ENCODE peak calls at places on chromosomes 12 and 14, in four cellular contexts. R, A, T and M are unnamed samples.

GRCh38 chr14:33062881-33063280 is 124.2 kb downstream of the NPAS3 start:
- DNase-seq in R (no peak), A (no peak), T (no peak), M (no peak)

GRCh38 chr12:8956772-8957171 is 7.3 kb upstream of the M6PR start:
- DNase-seq in R (no peak), A (no peak), T (no peak), M (no peak)

GRCh38 chr12:60872219-60872618 is 1276.4 kb downstream of the SLC16A7 start:
- DNase-seq in R (peak), A (no peak), T (no peak), M (no peak)

GRCh38 chr12:53286448-53286847 is 8.9 kb upstream of the PFDN5 start:
- DNase-seq in R (no peak), A (no peak), T (no peak), M (no peak)

GRCh38 chr12:48128800-48129199 is 9.6 kb downstream of the PFKM start:
- DNase-seq in R (no peak), A (no peak), T (no peak), M (no peak)

GRCh38 chr14:92993302-92993701 is 70.4 kb downstream of the CHGA start:
- DNase-seq in R (no peak), A (peak), T (no peak), M (no peak)

GRCh38 chr12:9143137-9143536 is 27.4 kb upstream of the A2M start:
- DNase-seq in R (no peak), A (no peak), T (no peak), M (no peak)

GRCh38 chr12:95283371-95283770 is 65.8 kb downstream of the VEZT start:
- DNase-seq in R (no peak), A (no peak), T (no peak), M (no peak)

GRCh38 chr14:60649815-60650381 is 621 bp upstream of the SIX1 start:
- DNase-seq in R (no peak), A (no peak), T (no peak), M (no peak)

GRCh38 chr12:2402180-2402579 is 349.4 kb downstream of the CACNA1C start:
- DNase-seq in R (no peak), A (no peak), T (no peak), M (no peak)

GRCh38 chr12:113852695-113853490 is 113.2 kb downstream of the RBM19 start:
- DNase-seq in R (no peak), A (peak), T (no peak), M (no peak)

GRCh38 chr12:113310489-113310888 is 24.4 kb downstream of the SLC8B1 start:
- DNase-seq in R (no peak), A (no peak), T (no peak), M (no peak)

GRCh38 chr12:86173044-86173443 is 83.1 kb downstream of the MGAT4C start:
- DNase-seq in R (no peak), A (no peak), T (no peak), M (no peak)

GRCh38 chr12:122967151-122967550 is 888 bp upstream of the ABCB9 start:
- DNase-seq in R (no peak), A (no peak), T (no peak), M (no peak)

GRCh38 chr12:4281173-4281654 is 7.7 kb downstream of the CCND2 start:
- DNase-seq in R (no peak), A (no peak), T (no peak), M (no peak)

GRCh38 chr12:4283512-4284255 is 10.1 kb downstream of the CCND2 start:
- DNase-seq in R (no peak), A (no peak), T (no peak), M (no peak)

GRCh38 chr12:4284306-4284705 is 10.7 kb downstream of the CCND2 start:
- DNase-seq in R (no peak), A (no peak), T (no peak), M (no peak)

GRCh38 chr12:4282103-4282891 is 8.7 kb downstream of the CCND2 start:
- DNase-seq in R (no peak), A (no peak), T (no peak), M (no peak)

GRCh38 chr12:4282892-4283511 is 9.4 kb downstream of the CCND2 start:
- DNase-seq in R (peak), A (no peak), T (no peak), M (no peak)
- TF ChIP-seq CTCF in R (no peak), A (no peak), T (no peak), M (no peak)

GRCh38 chr12:39095636-39096330 is 190.4 kb upstream of the CPNE8 start:
- DNase-seq in R (no peak), A (no peak), T (no peak), M (no peak)
- TF ChIP-seq CTCF in R (no peak), A (no peak), T (no peak), M (no peak)

DNA sequence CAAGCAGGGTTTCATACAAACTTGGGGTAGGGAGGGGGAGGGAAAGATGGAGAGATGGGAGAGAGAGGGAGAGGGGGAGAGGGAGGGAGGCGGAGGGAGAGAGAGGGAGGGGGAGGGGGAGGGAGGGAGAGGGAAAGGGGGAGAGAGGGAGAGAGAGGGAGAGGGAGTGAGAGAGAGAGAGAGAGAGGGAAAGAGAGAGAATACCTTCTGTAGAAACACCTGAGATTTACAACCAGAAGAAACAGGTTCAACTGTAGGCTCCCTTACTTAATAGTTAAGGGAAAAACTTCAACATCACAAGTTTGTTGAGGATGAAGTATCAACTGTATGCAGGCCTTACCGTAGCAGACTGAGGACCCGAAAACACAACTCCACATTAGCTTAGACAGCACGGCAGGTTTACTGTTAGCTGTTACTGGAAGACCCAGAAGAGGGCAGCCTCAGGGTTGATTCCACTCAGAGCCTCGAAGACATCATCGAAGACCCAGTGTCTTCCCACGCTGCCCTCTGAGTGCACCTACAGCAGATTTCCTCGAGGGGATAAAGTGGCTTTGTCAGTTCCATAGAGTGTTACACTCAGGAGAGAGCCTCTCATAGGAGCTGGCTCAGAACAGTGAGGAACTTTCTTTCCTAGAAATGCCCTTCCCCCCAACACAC is 72.4 kb downstream of the NT5DC3 start:
- DNase-seq in R (no peak), A (no peak), T (no peak), M (no peak)
- TF ChIP-seq CTCF in R (no peak), A (no peak), T (no peak), M (no peak)

DNA sequence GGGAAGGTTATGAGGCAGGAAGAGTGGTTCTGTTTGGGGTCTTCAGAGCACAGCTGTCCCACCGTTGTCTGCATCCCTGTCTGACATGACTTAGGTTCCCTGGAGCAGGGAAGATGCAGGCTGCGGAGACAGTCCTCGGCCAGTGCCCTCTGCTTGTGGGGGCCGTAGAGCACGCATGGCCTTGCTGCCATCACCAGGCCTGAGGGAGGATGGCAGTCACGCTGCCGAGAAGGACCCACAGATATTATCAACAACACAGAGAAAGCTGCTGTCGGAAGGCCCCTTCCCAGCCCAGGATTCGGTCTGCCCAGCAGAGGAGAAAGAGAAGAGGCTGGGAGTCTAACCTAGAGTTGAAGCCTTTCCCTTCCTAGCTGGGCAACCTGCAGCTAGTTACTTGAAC is 35.0 kb downstream of the ERH start:
- DNase-seq in R (peak), A (peak), T (no peak), M (no peak)
- TF ChIP-seq CTCF in R (no peak), A (peak), T (no peak), M (no peak)

GRCh38 chr12:64296301-64296700 is 74.2 kb upstream of the KICS2 start:
- DNase-seq in R (no peak), A (no peak), T (no peak), M (no peak)
- TF ChIP-seq CTCF in R (no peak), A (no peak), T (no peak), M (no peak)